ENCODE peak calls at places on chromosomes 7 and 10, in seven cellular contexts. One of them, this sample, is unnamed.

GRCh38 chr7:99352247-99352646 is 22.3 kb upstream of the ARPC1B start:
- DNase-seq in astrocyte of the spinal cord: no peak
- DNase-seq in tibial artery: no peak
- DNase-seq in thyroid gland: no peak
- DNase-seq in hepatocyte: no peak
- DNase-seq in neural progenitor cell: no peak
- DNase-seq in astrocyte of the cerebellum: no peak
- DNase-seq in this sample: no peak

GRCh38 chr10:50511512-50512213 is 112.1 kb downstream of the SGMS1 start:
- DNase-seq in astrocyte of the spinal cord: peak
- DNase-seq in tibial artery: no peak
- DNase-seq in thyroid gland: no peak
- DNase-seq in hepatocyte: peak
- DNase-seq in neural progenitor cell: no peak
- DNase-seq in astrocyte of the cerebellum: no peak
- DNase-seq in this sample: no peak

GRCh38 chr7:45400680-45401079 is 173.5 kb upstream of the ADCY1 start:
- DNase-seq in astrocyte of the spinal cord: no peak
- DNase-seq in tibial artery: no peak
- DNase-seq in thyroid gland: no peak
- DNase-seq in hepatocyte: no peak
- DNase-seq in neural progenitor cell: no peak
- DNase-seq in astrocyte of the cerebellum: no peak
- DNase-seq in this sample: no peak

GRCh38 chr7:148711191-148712102 is 12.7 kb downstream of the CUL1 start:
- DNase-seq in astrocyte of the spinal cord: no peak
- DNase-seq in tibial artery: no peak
- DNase-seq in thyroid gland: no peak
- DNase-seq in hepatocyte: no peak
- DNase-seq in neural progenitor cell: no peak
- DNase-seq in astrocyte of the cerebellum: no peak
- DNase-seq in this sample: no peak

GRCh38 chr7:40612298-40612697 is 477.5 kb downstream of the SUGCT start:
- DNase-seq in astrocyte of the spinal cord: no peak
- DNase-seq in tibial artery: no peak
- DNase-seq in thyroid gland: no peak
- DNase-seq in hepatocyte: no peak
- DNase-seq in neural progenitor cell: no peak
- DNase-seq in astrocyte of the cerebellum: no peak
- DNase-seq in this sample: no peak

GRCh38 chr7:143415696-143416095 is 7.0 kb upstream of the EPHA1 start:
- DNase-seq in astrocyte of the spinal cord: no peak
- DNase-seq in tibial artery: no peak
- DNase-seq in thyroid gland: no peak
- DNase-seq in hepatocyte: no peak
- DNase-seq in neural progenitor cell: no peak
- DNase-seq in astrocyte of the cerebellum: no peak
- DNase-seq in this sample: no peak

GRCh38 chr10:22444219-22444788 is 99.0 kb downstream of the SPAG6 start:
- DNase-seq in astrocyte of the spinal cord: no peak
- DNase-seq in tibial artery: no peak
- DNase-seq in thyroid gland: no peak
- DNase-seq in hepatocyte: no peak
- DNase-seq in neural progenitor cell: no peak
- DNase-seq in astrocyte of the cerebellum: no peak
- DNase-seq in this sample: no peak

GRCh38 chr10:100482181-100482833 is 19.5 kb downstream of the WNT8B start:
- DNase-seq in astrocyte of the spinal cord: peak
- DNase-seq in tibial artery: peak
- DNase-seq in thyroid gland: peak
- DNase-seq in hepatocyte: peak
- DNase-seq in neural progenitor cell: peak
- DNase-seq in astrocyte of the cerebellum: peak
- DNase-seq in this sample: peak

GRCh38 chr7:3106353-3106752 is 62.7 kb upstream of the CARD11 start:
- DNase-seq in astrocyte of the spinal cord: no peak
- DNase-seq in tibial artery: no peak
- DNase-seq in thyroid gland: no peak
- DNase-seq in hepatocyte: no peak
- DNase-seq in neural progenitor cell: no peak
- DNase-seq in astrocyte of the cerebellum: no peak
- DNase-seq in this sample: no peak

GRCh38 chr10:25245171-25245570 is 70.4 kb downstream of the GPR158 start:
- DNase-seq in astrocyte of the spinal cord: no peak
- DNase-seq in tibial artery: no peak
- DNase-seq in thyroid gland: no peak
- DNase-seq in hepatocyte: no peak
- DNase-seq in neural progenitor cell: peak
- DNase-seq in astrocyte of the cerebellum: no peak
- DNase-seq in this sample: no peak
- TF ChIP-seq CTCF in astrocyte of the spinal cord: no peak
- TF ChIP-seq CTCF in tibial artery: no peak
- TF ChIP-seq CTCF in thyroid gland: no peak
- TF ChIP-seq CTCF in hepatocyte: no peak
- TF ChIP-seq CTCF in neural progenitor cell: no peak
- TF ChIP-seq CTCF in astrocyte of the cerebellum: no peak
- TF ChIP-seq CTCF in this sample: no peak

DNA sequence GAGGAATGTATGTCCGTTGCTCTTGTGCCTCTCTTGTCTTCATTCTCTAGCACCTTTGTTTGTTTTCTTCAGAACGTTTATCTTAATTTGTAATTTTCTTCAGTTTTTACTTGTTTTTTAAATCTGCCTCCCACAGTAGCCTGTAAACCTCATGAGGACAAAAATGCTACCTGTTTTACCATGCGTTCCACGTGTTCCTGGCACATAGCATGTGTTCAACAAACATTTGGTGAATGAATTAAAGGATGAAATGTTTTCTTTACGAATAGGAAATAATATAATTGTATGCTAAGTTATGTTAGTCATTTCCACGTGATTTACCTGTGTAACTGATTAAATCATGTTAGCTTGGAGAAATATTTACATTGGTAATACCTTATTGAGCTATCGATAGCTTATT is 2.2 kb downstream of the RBM33 start:
- DNase-seq in astrocyte of the spinal cord: no peak
- DNase-seq in tibial artery: no peak
- DNase-seq in thyroid gland: no peak
- DNase-seq in hepatocyte: no peak
- DNase-seq in neural progenitor cell: no peak
- DNase-seq in astrocyte of the cerebellum: no peak
- DNase-seq in this sample: no peak
- H3K4me3 ChIP-seq in astrocyte of the spinal cord: no peak
- H3K4me3 ChIP-seq in tibial artery: no peak
- H3K4me3 ChIP-seq in thyroid gland: no peak
- H3K4me3 ChIP-seq in hepatocyte: peak
- H3K4me3 ChIP-seq in neural progenitor cell: peak
- H3K4me3 ChIP-seq in astrocyte of the cerebellum: no peak
- H3K4me3 ChIP-seq in this sample: no peak

DNA sequence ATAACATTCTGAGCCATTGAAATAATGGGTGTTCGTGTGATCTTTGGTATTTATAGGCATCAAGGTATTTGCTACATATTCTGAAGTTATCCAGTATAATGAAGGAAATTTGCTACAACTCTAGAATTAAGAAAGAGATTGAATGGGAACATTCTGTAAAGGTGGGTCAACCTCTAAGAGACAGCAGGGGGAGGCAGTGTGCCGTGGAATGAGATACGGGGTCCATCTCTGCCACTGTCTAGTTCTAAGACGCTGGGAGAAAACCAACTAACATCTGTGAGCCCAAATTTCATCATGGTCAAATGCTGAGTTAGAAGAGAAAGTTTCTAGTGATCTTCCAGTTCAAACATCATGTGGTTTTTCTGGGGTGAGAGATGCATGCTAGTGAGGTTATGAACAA is 368.9 kb downstream of the SORCS1 start:
- DNase-seq in astrocyte of the spinal cord: no peak
- DNase-seq in tibial artery: no peak
- DNase-seq in thyroid gland: peak
- DNase-seq in hepatocyte: peak
- DNase-seq in neural progenitor cell: peak
- DNase-seq in astrocyte of the cerebellum: no peak
- DNase-seq in this sample: no peak
- TF ChIP-seq CTCF in astrocyte of the spinal cord: no peak
- TF ChIP-seq CTCF in tibial artery: no peak
- TF ChIP-seq CTCF in thyroid gland: peak
- TF ChIP-seq CTCF in hepatocyte: peak
- TF ChIP-seq CTCF in neural progenitor cell: peak
- TF ChIP-seq CTCF in astrocyte of the cerebellum: peak
- TF ChIP-seq CTCF in this sample: peak

DNA sequence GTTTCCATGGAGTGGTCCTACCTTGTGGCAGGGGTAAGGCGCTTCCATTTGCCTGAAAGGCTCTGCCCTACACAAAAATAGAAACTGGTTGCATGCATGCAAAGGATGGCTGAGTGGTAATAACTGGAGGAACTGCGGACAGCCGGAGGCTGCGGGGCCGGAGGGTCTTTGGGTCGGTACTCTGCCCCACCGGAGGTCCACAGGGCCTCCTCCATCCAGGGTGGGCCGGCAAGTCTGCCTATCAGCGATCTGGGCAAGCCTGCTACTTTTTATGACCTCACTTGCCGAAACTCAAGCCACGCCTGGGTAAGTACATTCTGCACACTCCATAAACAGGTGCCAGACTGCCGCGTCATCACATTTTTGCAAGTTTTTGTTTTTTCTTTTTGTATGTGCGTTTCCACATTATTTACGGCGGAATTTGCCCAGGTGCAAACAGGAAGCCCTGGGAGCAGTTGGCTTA is 30.0 kb downstream of the TACC2 start:
- DNase-seq in astrocyte of the spinal cord: no peak
- DNase-seq in tibial artery: no peak
- DNase-seq in thyroid gland: peak
- DNase-seq in hepatocyte: peak
- DNase-seq in neural progenitor cell: no peak
- DNase-seq in astrocyte of the cerebellum: no peak
- DNase-seq in this sample: peak
- H3K4me3 ChIP-seq in astrocyte of the spinal cord: no peak
- H3K4me3 ChIP-seq in tibial artery: peak
- H3K4me3 ChIP-seq in thyroid gland: peak
- H3K4me3 ChIP-seq in hepatocyte: no peak
- H3K4me3 ChIP-seq in neural progenitor cell: peak
- H3K4me3 ChIP-seq in astrocyte of the cerebellum: no peak
- H3K4me3 ChIP-seq in this sample: no peak

GRCh38 chr7:132614428-132615076 is 38.3 kb upstream of the PLXNA4 start:
- DNase-seq in astrocyte of the spinal cord: peak
- DNase-seq in tibial artery: no peak
- DNase-seq in thyroid gland: peak
- DNase-seq in hepatocyte: peak
- DNase-seq in neural progenitor cell: peak
- DNase-seq in astrocyte of the cerebellum: no peak
- DNase-seq in this sample: peak
- TF ChIP-seq CTCF in astrocyte of the spinal cord: peak
- TF ChIP-seq CTCF in tibial artery: no peak
- TF ChIP-seq CTCF in thyroid gland: no peak
- TF ChIP-seq CTCF in hepatocyte: peak
- TF ChIP-seq CTCF in neural progenitor cell: peak
- TF ChIP-seq CTCF in astrocyte of the cerebellum: peak
- TF ChIP-seq CTCF in this sample: peak